ENCODE peak calls at places on chromosomes 3 and 15, in eight cellular contexts. U, J, D, A, N, G, S and Y are unnamed samples.

GRCh38 chr15:69082041-69082502 is 67.6 kb downstream of the NOX5 start:
- DNase-seq in U (no peak), J (peak), D (no peak), A (no peak), N (no peak), G (no peak), S (peak), Y (peak)

GRCh38 chr3:124599779-124600693 is 130.2 kb upstream of the UMPS start:
- DNase-seq in U (no peak), J (peak), D (no peak), A (no peak), N (no peak), G (no peak), S (no peak), Y (no peak)

GRCh38 chr3:5016218-5017161 is 37.3 kb downstream of the BHLHE40 start:
- DNase-seq in U (peak), J (peak), D (no peak), A (no peak), N (peak), G (no peak), S (no peak), Y (no peak)

GRCh38 chr15:57595011-57595866 is 3.5 kb downstream of the MYZAP start:
- DNase-seq in U (no peak), J (no peak), D (no peak), A (no peak), N (no peak), G (peak), S (no peak), Y (no peak)

GRCh38 chr3:184234224-184234623 is 4.8 kb downstream of the VWA5B2 start:
- DNase-seq in U (peak), J (peak), D (no peak), A (no peak), N (no peak), G (no peak), S (no peak), Y (no peak)

GRCh38 chr15:76994001-76994400 is 925 bp upstream of the PSTPIP1 start:
- DNase-seq in U (no peak), J (no peak), D (no peak), A (no peak), N (peak), G (no peak), S (no peak), Y (peak)

GRCh38 chr15:38304486-38304885 is 51.9 kb downstream of the SPRED1 start:
- DNase-seq in U (no peak), J (no peak), D (no peak), A (no peak), N (no peak), G (no peak), S (no peak), Y (no peak)

GRCh38 chr3:64586977-64587376 is 100.8 kb downstream of the ADAMTS9 start:
- DNase-seq in U (no peak), J (no peak), D (no peak), A (no peak), N (no peak), G (no peak), S (peak), Y (no peak)

GRCh38 chr3:194740859-194741486 is 55.3 kb downstream of the FAM43A start:
- DNase-seq in U (no peak), J (peak), D (no peak), A (no peak), N (no peak), G (no peak), S (peak), Y (no peak)

GRCh38 chr15:65402971-65403370 is 19.8 kb downstream of the IGDCC4 start:
- DNase-seq in U (no peak), J (no peak), D (no peak), A (no peak), N (no peak), G (no peak), S (no peak), Y (no peak)

GRCh38 chr3:143166376-143166775 is 46.8 kb downstream of the CHST2 start:
- DNase-seq in U (no peak), J (no peak), D (no peak), A (no peak), N (no peak), G (no peak), S (no peak), Y (no peak)